ENCODE peak calls at places on chromosomes 16 and 17, in four cellular contexts. V is dorsolateral prefrontal cortex, A is Panc1, K is heart left ventricle. C is an unnamed sample.

GRCh38 chr17:48439473-48439872 is 9.5 kb upstream of the SKAP1 start:
- DNase-seq in V (no peak), A (no peak), K (no peak), C (no peak)

GRCh38 chr16:83742520-83742919 is 65.3 kb upstream of the HSBP1 start:
- DNase-seq in V (no peak), A (no peak), K (no peak), C (no peak)

GRCh38 chr16:64278196-64278595 is 843.7 kb downstream of the CDH11 start:
- DNase-seq in V (no peak), A (no peak), K (no peak), C (no peak)

GRCh38 chr16:27448531-27449433 is 46.8 kb downstream of the IL21R start:
- DNase-seq in V (no peak), A (no peak), K (no peak), C (no peak)

GRCh38 chr16:30921748-30922419 is 1.5 kb upstream of the FBXL19 start:
- DNase-seq in V (peak; percentile 87), A (no peak), K (peak; percentile 89), C (peak; percentile 78)

GRCh38 chr17:80270104-80270503 is 9.5 kb downstream of the RNF213 start:
- DNase-seq in V (no peak), A (no peak), K (no peak), C (no peak)

GRCh38 chr17:55930291-55930809 is 179.5 kb downstream of the PCTP start:
- DNase-seq in V (no peak), A (no peak), K (no peak), C (no peak)

GRCh38 chr16:81347425-81347824 is 32.7 kb downstream of the GAN start:
- DNase-seq in V (no peak), A (no peak), K (no peak), C (no peak)

GRCh38 chr17:45052052-45052772 is 780 bp upstream of the DCAKD start:
- DNase-seq in V (no peak), A (no peak), K (peak; percentile 63), C (no peak)

GRCh38 chr17:79864147-79864546 is 24.9 kb upstream of the CBX4 start:
- DNase-seq in V (no peak), A (no peak), K (no peak), C (no peak)

GRCh38 chr16:59412275-59412841 is 678.2 kb upstream of the GOT2 start:
- DNase-seq in V (no peak), A (peak; percentile 2), K (no peak), C (no peak)

GRCh38 chr16:70696952-70697600 is 11.2 kb upstream of the MTSS2 start:
- DNase-seq in V (no peak), A (no peak), K (no peak), C (no peak)

GRCh38 chr16:50884066-50884860 is 142.4 kb downstream of the CYLD start:
- DNase-seq in V (no peak), A (no peak), K (no peak), C (no peak)

GRCh38 chr16:85173981-85174751 is 61.9 kb upstream of the CIBAR2 start:
- DNase-seq in V (no peak), A (peak; percentile 24), K (no peak), C (no peak)

GRCh38 chr17:64128787-64129514 is 993 bp downstream of the ERN1 start:
- DNase-seq in V (no peak), A (no peak), K (no peak), C (no peak)

GRCh38 chr17:64706224-64707076 is 44.3 kb upstream of the SMURF2 start:
- DNase-seq in V (no peak), A (no peak), K (no peak), C (peak; percentile 69)

GRCh38 chr17:19248149-19248922 is 11.2 kb downstream of the EPN2 start:
- DNase-seq in V (no peak), A (no peak), K (peak; percentile 19), C (no peak)

GRCh38 chr17:45809484-45809883 is 25.4 kb downstream of the CRHR1 start:
- DNase-seq in V (no peak), A (no peak), K (no peak), C (no peak)

GRCh38 chr17:29042679-29043538 is at the start of gene PIPOX:
- DNase-seq in V (no peak), A (no peak), K (no peak), C (no peak)

GRCh38 chr17:48556534-48557401 is 11.9 kb upstream of the HOXB2 start:
- DNase-seq in V (no peak), A (no peak), K (no peak), C (no peak)

GRCh38 chr16:6279261-6279660 is 1053.4 kb upstream of the RBFOX1 start:
- DNase-seq in V (no peak), A (no peak), K (no peak), C (no peak)

GRCh38 chr16:86337138-86337537 is 173.2 kb upstream of the FOXF1 start:
- DNase-seq in V (no peak), A (no peak), K (no peak), C (no peak)

GRCh38 chr16:64019339-64019738 is 1102.5 kb downstream of the CDH11 start:
- DNase-seq in V (no peak), A (no peak), K (no peak), C (no peak)

GRCh38 chr17:29291163-29291752 is 2.7 kb downstream of the NUFIP2 start:
- DNase-seq in V (no peak), A (peak; percentile 51), K (no peak), C (no peak)

GRCh38 chr16:19114359-19115147 is 789 bp downstream of the ITPRIPL2 start:
- DNase-seq in V (no peak), A (no peak), K (peak; percentile 78), C (no peak)

GRCh38 chr17:69103557-69104233 is 38.0 kb downstream of the ABCA6 start:
- DNase-seq in V (no peak), A (no peak), K (no peak), C (no peak)

GRCh38 chr17:82023447-82024241 is 539 bp downstream of the LRRC45 start:
- DNase-seq in V (no peak), A (no peak), K (no peak), C (no peak)

GRCh38 chr17:50056961-50057330 is 1.0 kb downstream of the ITGA3 start:
- DNase-seq in V (peak; percentile 21), A (no peak), K (no peak), C (no peak)

GRCh38 chr17:57956311-57957119 is 1.3 kb upstream of the CUEDC1 start:
- DNase-seq in V (no peak), A (no peak), K (no peak), C (no peak)

GRCh38 chr17:39194089-39194984 is 3.1 kb downstream of the CACNB1 start:
- DNase-seq in V (peak; percentile 88), A (no peak), K (peak; percentile 83), C (no peak)

DNA sequence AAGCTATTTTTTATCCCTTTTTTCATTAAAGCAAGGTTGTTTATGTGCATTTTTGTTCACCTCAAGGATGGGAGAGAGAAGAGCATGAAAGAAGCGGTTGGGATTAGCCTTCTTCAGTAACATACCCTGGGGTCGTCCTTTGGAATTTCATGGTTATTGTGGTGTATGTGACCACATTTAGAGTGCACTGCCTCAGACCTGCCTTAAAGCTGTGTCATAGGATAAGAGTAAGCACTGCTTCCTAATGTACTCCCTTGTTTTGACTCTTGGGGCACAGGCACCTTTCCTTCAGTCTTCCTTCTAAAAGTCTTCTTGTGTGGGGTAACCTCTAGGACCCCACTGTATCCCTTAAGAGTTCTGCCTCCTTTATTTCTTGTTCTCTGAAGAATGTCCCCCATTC is 28.9 kb downstream of the TNRC6A start:
- DNase-seq in V (no peak), A (no peak), K (no peak), C (peak; percentile 23)
- H3K27ac ChIP-seq in V (no peak overlapping the region), A (no peak overlapping the region), K (no peak overlapping the region), C (peak overlapping the region; percentile 48)

DNA sequence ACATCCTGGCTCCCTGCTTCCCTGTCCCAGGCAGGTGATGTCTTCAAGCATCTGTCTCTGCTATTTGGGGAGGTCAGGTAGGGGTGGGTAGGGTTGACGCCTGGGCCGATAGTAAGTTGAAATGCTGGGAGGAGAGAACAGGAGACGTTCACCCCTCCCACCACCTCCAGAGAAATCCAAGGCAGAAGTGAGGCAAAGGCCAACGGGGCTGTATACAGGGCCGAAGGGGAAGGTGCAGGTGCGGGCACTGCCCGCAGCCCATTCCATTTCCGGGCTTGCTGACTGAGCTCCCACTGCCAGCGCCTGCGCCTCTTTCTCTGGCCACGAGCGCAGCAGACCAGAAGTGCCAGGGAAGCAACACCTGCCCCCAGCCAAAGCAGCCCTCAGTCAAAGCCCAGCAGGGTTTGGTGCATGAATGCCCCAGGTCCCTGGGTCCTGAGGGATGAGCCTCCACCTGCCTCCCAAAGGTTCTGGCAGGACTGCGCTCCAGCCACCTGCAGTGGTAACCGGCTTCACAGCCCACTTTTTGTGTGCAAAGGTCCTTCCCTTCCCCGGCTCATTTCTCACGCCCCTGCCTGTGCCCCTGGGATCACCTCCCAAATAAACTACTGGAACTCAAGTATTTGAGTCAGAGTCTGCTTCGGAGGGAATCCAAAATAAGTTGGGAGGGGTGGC is 127.5 kb upstream of the TNRC6C start:
- DNase-seq in V (no peak), A (no peak), K (no peak), C (no peak)
- H3K4me3 ChIP-seq in V (no peak overlapping the region), A (no peak overlapping the region), K (no peak overlapping the region), C (no peak overlapping the region)

GRCh38 chr17:83086907-83087787 is 7.7 kb downstream of the METRNL start:
- DNase-seq in V (no peak), A (no peak), K (no peak), C (no peak)
- H3K27me3 ChIP-seq in V (no peaks in the 10 kb centered on the region), A (no peaks in the 10 kb centered on the region), K (no peaks in the 10 kb centered on the region), C (peaks cover 28% of the 10 kb centered on the region)

DNA sequence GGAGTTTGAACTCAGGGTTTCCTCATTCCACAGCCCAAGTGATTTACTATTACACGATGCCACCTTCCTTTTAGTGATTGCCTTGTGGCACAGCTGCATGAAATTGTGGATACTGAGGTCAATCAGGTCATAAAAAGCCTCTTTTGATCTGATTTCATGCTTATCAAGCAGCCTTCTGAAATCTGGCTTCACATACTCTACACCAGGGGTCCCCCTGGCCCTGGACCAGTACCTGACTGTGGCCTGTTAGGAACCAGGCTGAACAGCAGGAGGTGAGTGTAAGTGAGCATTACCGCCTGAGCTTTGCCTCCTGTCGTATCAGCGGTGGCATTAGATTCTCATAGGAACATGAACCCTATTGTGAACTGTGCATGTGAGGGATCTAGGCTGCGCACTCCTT is 13.8 kb downstream of the SLFN5 start:
- DNase-seq in V (no peak), A (no peak), K (no peak), C (no peak)
- H3K27ac ChIP-seq in V (no peak overlapping the region), A (no peak overlapping the region), K (no peak overlapping the region), C (no peak overlapping the region)

GRCh38 chr17:46817901-46818209 is 637 bp downstream of the WNT3 start:
- DNase-seq in V (no peak), A (no peak), K (no peak), C (no peak)
- H3K4me3 ChIP-seq in V (no peak overlapping the region), A (no peak overlapping the region), K (no peak overlapping the region), C (no peak overlapping the region)

GRCh38 chr16:56629531-56629930 is 2.9 kb upstream of the MT1M start:
- DNase-seq in V (no peak), A (no peak), K (no peak), C (no peak)
- H3K27me3 ChIP-seq in V (peaks cover 2% of the 10 kb centered on the region), A (no peaks in the 10 kb centered on the region), K (peaks cover 27% of the 10 kb centered on the region), C (peaks cover 19% of the 10 kb centered on the region)

DNA sequence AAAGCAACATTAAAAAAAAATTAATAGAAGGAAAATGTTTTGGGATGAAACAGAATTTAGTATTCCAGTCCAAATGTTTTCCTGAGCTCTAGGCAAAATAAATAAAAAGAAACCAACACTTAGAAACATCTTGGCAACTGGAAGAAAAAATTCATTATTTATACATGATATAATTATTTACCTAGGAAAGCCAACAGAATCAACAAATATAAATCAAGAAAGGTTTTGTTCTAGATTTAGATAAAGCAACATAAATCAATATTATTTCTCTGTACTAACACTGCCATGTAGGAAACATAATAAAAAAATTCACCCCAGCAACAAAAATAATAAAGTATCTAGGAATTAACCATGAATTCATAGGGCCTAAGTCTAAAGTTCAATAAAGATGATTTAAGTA is 167.4 kb downstream of the MYO1D start:
- DNase-seq in V (no peak), A (no peak), K (no peak), C (no peak)
- H3K27ac ChIP-seq in V (no peak overlapping the region), A (no peak overlapping the region), K (no peak overlapping the region), C (no peak overlapping the region)

GRCh38 chr17:7704601-7705268 is at the start of gene EFNB3:
- DNase-seq in V (peak; percentile 47), A (no peak), K (no peak), C (no peak)
- H3K4me3 ChIP-seq in V (peak within 1 kb of the TSS; percentile 60), A (peak within 1 kb of the TSS; percentile 44), K (peak within 1 kb of the TSS; percentile 24), C (peak within 1 kb of the TSS; percentile 65)

C was measured in keratinocyte.